ENCODE peak calls at places on chromosome 1, in ten cellular contexts. Z is endothelial cell of umbilical vein; E is activated naive CD4-positive, alpha-beta T cell treated with anti-CD3 and anti-CD28 coated beads, Interleukin-2, amount 50 U/mL, for 16 hours; H is fibroblast of mammary gland; B is anterior cingulate cortex; R is stimulated activated CD4-positive, alpha-beta T cell treated with anti-CD3 and anti-CD28 coated beads, TNF-alpha, amount 100 ng/mL, for 4 hours; W is G401; V is M059J; J is stimulated activated naive CD4-positive, alpha-beta T cell; N is EH. X is an unnamed sample.
A peak's percentile ranks its signal among the peaks of the same experiment; 100 is the strongest.

GRCh38 chr1:225998560-225999226 is 450 bp downstream of the SDE2 start:
- DNase-seq in Z (peak; percentile 49), E (no peak), H (peak; percentile 69), B (no peak), R (no peak), W (no peak), V (peak; percentile 48), J (no peak), N (peak; percentile 51), X (no peak)

GRCh38 chr1:18962121-18962721 is 5.7 kb upstream of the IFFO2 start:
- DNase-seq in Z (no peak), E (no peak), H (peak; percentile 15), B (no peak), R (no peak), W (peak; percentile 82), V (no peak), J (no peak), N (peak; percentile 88), X (no peak)

GRCh38 chr1:217769768-217770167 is 138.6 kb downstream of the SPATA17 start:
- DNase-seq in Z (no peak), E (no peak), H (no peak), B (no peak), R (no peak), W (no peak), V (no peak), J (no peak), N (no peak), X (no peak)

GRCh38 chr1:215567491-215568286 is 585 bp downstream of the KCTD3 start:
- DNase-seq in Z (peak; percentile 67), E (peak; percentile 56), H (peak; percentile 59), B (peak; percentile 50), R (peak; percentile 18), W (peak; percentile 82), V (peak; percentile 81), J (peak; percentile 27), N (peak; percentile 68), X (peak; percentile 80)

GRCh38 chr1:230517786-230518185 is 91.7 kb upstream of the PGBD5 start:
- DNase-seq in Z (no peak), E (no peak), H (no peak), B (no peak), R (no peak), W (no peak), V (no peak), J (no peak), N (no peak), X (no peak)

GRCh38 chr1:220691039-220691684 is 999 bp downstream of the C1orf115 start:
- DNase-seq in Z (no peak), E (no peak), H (no peak), B (no peak), R (no peak), W (peak; percentile 58), V (no peak), J (no peak), N (no peak), X (no peak)

GRCh38 chr1:179995576-179995975 is 41.0 kb downstream of the CEP350 start:
- DNase-seq in Z (no peak), E (no peak), H (peak; percentile 14), B (no peak), R (no peak), W (no peak), V (peak; percentile 5), J (no peak), N (no peak), X (no peak)

GRCh38 chr1:29601021-29601420 is 364.7 kb downstream of the PTPRU start:
- DNase-seq in Z (no peak), E (no peak), H (no peak), B (no peak), R (no peak), W (no peak), V (no peak), J (no peak), N (no peak), X (no peak)

GRCh38 chr1:215704089-215704860 is 137.2 kb downstream of the KCTD3 start:
- DNase-seq in Z (no peak), E (no peak), H (peak; percentile 60), B (no peak), R (no peak), W (no peak), V (no peak), J (no peak), N (peak; percentile 41), X (no peak)

GRCh38 chr1:36831171-36831810 is 203.0 kb downstream of the GRIK3 start:
- DNase-seq in Z (no peak), E (no peak), H (no peak), B (no peak), R (no peak), W (no peak), V (no peak), J (no peak), N (no peak), X (no peak)

GRCh38 chr1:19646366-19646765 is 2.3 kb downstream of the NBL1 start:
- DNase-seq in Z (no peak), E (no peak), H (no peak), B (no peak), R (no peak), W (no peak), V (no peak), J (no peak), N (no peak), X (no peak)

GRCh38 chr1:218361298-218362065 is 16.3 kb downstream of the TGFB2 start:
- DNase-seq in Z (peak; percentile 81), E (no peak), H (peak; percentile 71), B (no peak), R (no peak), W (peak; percentile 11), V (peak; percentile 68), J (no peak), N (peak; percentile 71), X (no peak)

GRCh38 chr1:204972461-204972860 is 70.6 kb upstream of the CNTN2 start:
- DNase-seq in Z (no peak), E (no peak), H (peak; percentile 10), B (no peak), R (no peak), W (no peak), V (peak; percentile 20), J (no peak), N (peak; percentile 40), X (no peak)

GRCh38 chr1:12617511-12617900 is 504 bp downstream of the DHRS3 start:
- DNase-seq in Z (no peak), E (peak; percentile 35), H (no peak), B (no peak), R (no peak), W (no peak), V (no peak), J (peak; percentile 79), N (no peak), X (no peak)